ENCODE peak calls at places on chromosomes 13 and 19, in five cellular contexts. I, B, S, X and Q are unnamed samples. For H3K4me1, the result is how much of the 10 kb centered on the place peaks cover.

GRCh38 chr13:34345601-34345939 is 527.6 kb downstream of the RFC3 start:
- DNase-seq in X (no peak), S (no peak), I (no peak), B (no peak), Q (no peak)

GRCh38 chr19:16197188-16197621 is 506 bp upstream of the AP1M1 start:
- DNase-seq in I (no peak), S (no peak), B (peak), X (no peak), Q (no peak)

GRCh38 chr19:8214802-8215201 is 5.6 kb downstream of the CERS4 start:
- DNase-seq in I (no peak), B (no peak), X (no peak), S (no peak), Q (no peak)

GRCh38 chr13:67966065-67966464 is 735.9 kb upstream of the PCDH9 start:
- DNase-seq in X (no peak), S (no peak), I (no peak), B (peak), Q (no peak)

GRCh38 chr13:113746671-113747070 is 12.4 kb upstream of the TMEM255B start:
- DNase-seq in S (no peak), I (no peak), B (no peak), X (no peak), Q (no peak)

GRCh38 chr13:29956771-29957170 is 106.4 kb upstream of the UBL3 start:
- DNase-seq in X (no peak), S (no peak), B (no peak), I (no peak), Q (no peak)

GRCh38 chr13:43377149-43377548 is 353.8 kb downstream of the DNAJC15 start:
- DNase-seq in B (no peak), X (no peak), I (no peak), S (no peak), Q (no peak)

GRCh38 chr19:56942749-56943148 is 102.2 kb upstream of the PEG3 start:
- DNase-seq in B (peak), S (no peak), X (peak), I (no peak), Q (no peak)

GRCh38 chr13:78602561-78603239 is 652 bp downstream of the POU4F1 start:
- DNase-seq in S (no peak), B (no peak), X (peak), I (no peak), Q (no peak)

GRCh38 chr13:29993716-29994488 is 143.5 kb upstream of the UBL3 start:
- DNase-seq in B (no peak), X (no peak), I (no peak), S (no peak), Q (no peak)

GRCh38 chr19:15893498-15893897 is 4.4 kb downstream of the CYP4F2 start:
- DNase-seq in B (no peak), X (no peak), S (no peak), I (no peak), Q (no peak)

GRCh38 chr13:78609464-78610205 is 6.3 kb upstream of the POU4F1 start:
- DNase-seq in S (peak), B (peak), X (no peak), I (no peak), Q (no peak)

GRCh38 chr13:37414667-37415066 is 183.9 kb downstream of the POSTN start:
- DNase-seq in X (no peak), S (no peak), I (no peak), B (peak), Q (no peak)

GRCh38 chr19:42276284-42276683 is 7.2 kb downstream of the CIC start:
- DNase-seq in B (no peak), X (no peak), I (no peak), S (no peak), Q (no peak)

GRCh38 chr13:65789815-65790214 is 1440.3 kb downstream of the PCDH9 start:
- DNase-seq in X (no peak), S (no peak), B (no peak), I (no peak), Q (no peak)

GRCh38 chr19:32878988-32879387 is 9.4 kb upstream of the SLC7A9 start:
- DNase-seq in B (no peak), S (no peak), I (no peak), X (no peak), Q (no peak)

GRCh38 chr13:79780240-79780639 is 299.3 kb downstream of the NDFIP2 start:
- DNase-seq in I (no peak), B (no peak), X (no peak), S (no peak), Q (no peak)

GRCh38 chr19:7806876-7807275 is 23.1 kb upstream of the EVI5L start:
- DNase-seq in B (no peak), S (no peak), I (no peak), X (no peak), Q (no peak)

GRCh38 chr13:28659611-28659970 is 661 bp downstream of the POMP start:
- DNase-seq in S (no peak), I (no peak), X (no peak), B (no peak), Q (no peak)

GRCh38 chr19:51652266-51652665 is 5.6 kb upstream of the SIGLEC14 start:
- DNase-seq in I (no peak), X (no peak), B (no peak), S (no peak), Q (no peak)

GRCh38 chr13:98780451-98780850 is 28.0 kb upstream of the SLC15A1 start:
- DNase-seq in I (no peak), X (no peak), S (no peak), B (no peak), Q (no peak)

GRCh38 chr13:97371486-97372109 is 62.4 kb upstream of the RAP2A start:
- DNase-seq in S (no peak), B (no peak), I (no peak), X (no peak), Q (no peak)

GRCh38 chr13:97367427-97367826 is 66.5 kb upstream of the RAP2A start:
- DNase-seq in S (no peak), X (no peak), I (no peak), B (peak), Q (no peak)

GRCh38 chr13:97367016-97367415 is 67.0 kb upstream of the RAP2A start:
- DNase-seq in B (peak), X (no peak), I (no peak), S (no peak), Q (no peak)

GRCh38 chr13:97366172-97366688 is 67.7 kb upstream of the RAP2A start:
- DNase-seq in X (no peak), S (no peak), I (no peak), B (no peak), Q (no peak)

GRCh38 chr13:97369269-97369893 is 64.6 kb upstream of the RAP2A start:
- DNase-seq in B (no peak), X (no peak), I (no peak), S (no peak), Q (no peak)
- H3K4me3 ChIP-seq in B (no peak), X (no peak), I (peak), S (peak), Q (peak)

GRCh38 chr19:1267441-1268391 is 1.4 kb upstream of the CIRBP start:
- DNase-seq in X (no peak), S (no peak), B (no peak), I (no peak), Q (peak)

GRCh38 chr19:1266116-1266817 is 2.9 kb upstream of the CIRBP start:
- DNase-seq in S (peak), X (peak), B (peak), I (peak), Q (peak)

GRCh38 chr19:1266818-1267440 is 2.2 kb upstream of the CIRBP start:
- DNase-seq in X (peak), I (peak), S (peak), B (peak), Q (peak)

GRCh38 chr19:1264801-1265610 is 4.1 kb upstream of the CIRBP start:
- DNase-seq in X (peak), B (peak), S (peak), I (no peak), Q (no peak)

DNA sequence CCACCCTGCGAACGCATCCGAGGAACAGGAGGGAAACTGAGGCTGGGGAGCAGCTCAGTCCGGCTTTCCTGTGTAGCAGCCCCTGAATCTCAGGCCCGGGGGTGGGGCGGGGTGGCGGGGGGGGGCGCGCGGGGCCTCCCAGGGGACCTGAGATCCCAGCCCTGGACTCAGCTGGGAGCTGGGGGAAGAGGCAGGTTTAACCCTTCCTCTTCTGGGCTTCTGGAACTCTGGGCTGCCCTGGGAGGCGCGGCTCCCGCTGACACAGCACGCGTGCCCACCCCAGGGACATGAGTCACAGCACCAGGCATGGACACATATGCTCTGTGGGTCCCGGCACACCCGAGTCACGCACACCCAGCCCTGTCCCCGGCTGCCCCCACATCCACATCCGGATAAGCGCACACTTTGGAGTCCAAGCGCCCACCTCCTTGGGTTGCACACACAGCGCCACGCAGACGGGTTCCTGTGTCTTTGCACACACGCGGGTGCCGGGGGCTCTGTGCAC is 3.5 kb upstream of the CIRBP start:
- DNase-seq in X (no peak), B (peak), S (peak), I (no peak), Q (no peak)
- H3K4me1 ChIP-seq in X (half or more), B (under half), S (half or more), I (half or more), Q (half or more)

DNA sequence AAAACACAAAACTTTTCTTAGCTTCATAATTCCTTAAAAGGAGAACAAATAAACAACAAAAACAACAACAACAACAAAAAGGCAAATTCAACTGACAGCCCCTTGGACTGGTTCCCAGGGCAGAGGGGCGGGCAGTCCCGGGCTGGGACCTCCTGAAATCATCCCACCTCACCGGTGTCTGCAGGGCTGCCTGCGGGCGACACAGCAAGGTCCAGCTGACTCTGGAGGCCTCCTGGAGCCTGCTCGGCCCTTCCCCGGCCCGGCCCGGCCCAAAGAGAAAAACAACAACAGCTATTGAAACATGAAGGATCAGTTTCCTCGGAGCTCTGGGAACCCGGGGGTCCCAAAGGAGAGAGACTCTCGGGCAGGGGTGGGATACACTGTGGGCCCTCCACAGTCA is 5.0 kb upstream of the ISYNA1 start:
- DNase-seq in I (no peak), B (no peak), S (no peak), X (no peak), Q (no peak)
- H3K27ac ChIP-seq in I (no peak), B (no peak), S (no peak), X (peak), Q (no peak)

GRCh38 chr19:55340144-55340783 is 588 bp downstream of the KMT5C start:
- DNase-seq in I (no peak), B (peak), S (no peak), X (peak), Q (no peak)

GRCh38 chr19:55342044-55342531 is 2.4 kb downstream of the KMT5C start:
- DNase-seq in S (no peak), I (no peak), B (no peak), X (peak), Q (no peak)

GRCh38 chr19:55339225-55340143 is at the start of gene KMT5C:
- DNase-seq in S (peak), I (peak), X (peak), B (peak), Q (peak)

GRCh38 chr19:55341191-55342043 is 1.7 kb downstream of the KMT5C start:
- DNase-seq in I (peak), S (peak), B (peak), X (peak), Q (no peak)

DNA sequence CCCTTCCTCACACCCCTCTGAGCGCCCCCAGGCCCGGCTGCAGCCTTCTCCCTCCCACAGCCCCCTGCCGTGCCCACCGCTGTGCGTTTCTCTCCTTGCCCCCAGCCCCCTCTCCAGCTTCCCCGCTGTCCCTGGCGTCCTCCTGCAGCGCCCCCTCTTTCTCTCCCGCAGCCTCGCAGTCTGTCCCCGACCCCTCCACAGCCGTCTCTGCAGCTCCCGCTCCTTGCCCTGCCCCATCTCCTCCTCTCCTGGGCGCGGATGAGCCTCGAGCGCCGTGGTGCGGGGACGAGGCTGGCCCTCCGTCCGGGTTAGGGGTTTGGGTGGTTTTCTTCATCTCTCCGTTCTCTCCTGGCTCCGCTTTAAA is 1.1 kb downstream of the KMT5C start:
- DNase-seq in I (no peak), S (no peak), B (no peak), X (no peak), Q (no peak)
- H3K4me3 ChIP-seq in I (peak), S (peak), B (peak), X (peak), Q (peak)

GRCh38 chr19:13018037-13018914 is 23.0 kb downstream of the NFIX start:
- DNase-seq in X (peak), I (no peak), S (no peak), B (peak), Q (no peak)
- H3K4me1 ChIP-seq in X (half or more), I (under half), S (under half), B (under half), Q (under half)